ENCODE peak calls at places on chromosome 18, in eight cellular contexts. One of them, this sample, is unnamed.

GRCh38 chr18:48902023-48902855 is 48.5 kb downstream of the SMAD7 start:
- DNase-seq in lower leg skin: peak; percentile 38
- DNase-seq in ascending aorta: peak; percentile 98
- DNase-seq in prostate gland: peak; percentile 56
- DNase-seq in right atrium auricular region: peak; percentile 92
- DNase-seq in GM23338: no peak
- DNase-seq in epithelial cell of esophagus: peak; percentile 81
- DNase-seq in brain microvascular endothelial cell: peak; percentile 95
- DNase-seq in this sample: no peak

GRCh38 chr18:44758821-44759624 is 78.3 kb downstream of the SETBP1 start:
- DNase-seq in lower leg skin: no peak
- DNase-seq in ascending aorta: no peak
- DNase-seq in prostate gland: no peak
- DNase-seq in right atrium auricular region: no peak
- DNase-seq in GM23338: no peak
- DNase-seq in epithelial cell of esophagus: no peak
- DNase-seq in brain microvascular endothelial cell: no peak
- DNase-seq in this sample: no peak

GRCh38 chr18:59874166-59874565 is 25.6 kb upstream of the PMAIP1 start:
- DNase-seq in lower leg skin: no peak
- DNase-seq in ascending aorta: no peak
- DNase-seq in prostate gland: no peak
- DNase-seq in right atrium auricular region: no peak
- DNase-seq in GM23338: no peak
- DNase-seq in epithelial cell of esophagus: peak; percentile 73
- DNase-seq in brain microvascular endothelial cell: peak; percentile 92
- DNase-seq in this sample: no peak

GRCh38 chr18:75142677-75143076 is 66.3 kb downstream of the PTGR3 start:
- DNase-seq in lower leg skin: no peak
- DNase-seq in ascending aorta: peak; percentile 34
- DNase-seq in prostate gland: no peak
- DNase-seq in right atrium auricular region: peak; percentile 7
- DNase-seq in GM23338: no peak
- DNase-seq in epithelial cell of esophagus: no peak
- DNase-seq in brain microvascular endothelial cell: no peak
- DNase-seq in this sample: no peak

GRCh38 chr18:78902795-78903435 is 76.7 kb upstream of the SALL3 start:
- DNase-seq in lower leg skin: no peak
- DNase-seq in ascending aorta: no peak
- DNase-seq in prostate gland: no peak
- DNase-seq in right atrium auricular region: peak; percentile 47
- DNase-seq in GM23338: no peak
- DNase-seq in epithelial cell of esophagus: no peak
- DNase-seq in brain microvascular endothelial cell: no peak
- DNase-seq in this sample: no peak

GRCh38 chr18:65477450-65477849 is 273.4 kb upstream of the CDH7 start:
- DNase-seq in lower leg skin: no peak
- DNase-seq in ascending aorta: no peak
- DNase-seq in prostate gland: no peak
- DNase-seq in right atrium auricular region: no peak
- DNase-seq in GM23338: no peak
- DNase-seq in epithelial cell of esophagus: no peak
- DNase-seq in brain microvascular endothelial cell: no peak
- DNase-seq in this sample: no peak

GRCh38 chr18:50839996-50840395 is 20.2 kb upstream of the MRO start:
- DNase-seq in lower leg skin: no peak
- DNase-seq in ascending aorta: no peak
- DNase-seq in prostate gland: no peak
- DNase-seq in right atrium auricular region: no peak
- DNase-seq in GM23338: no peak
- DNase-seq in epithelial cell of esophagus: no peak
- DNase-seq in brain microvascular endothelial cell: no peak
- DNase-seq in this sample: no peak

GRCh38 chr18:79952457-79952995 is 1.1 kb upstream of the SLC66A2 start:
- DNase-seq in lower leg skin: no peak
- DNase-seq in ascending aorta: no peak
- DNase-seq in prostate gland: no peak
- DNase-seq in right atrium auricular region: no peak
- DNase-seq in GM23338: no peak
- DNase-seq in epithelial cell of esophagus: no peak
- DNase-seq in brain microvascular endothelial cell: no peak
- DNase-seq in this sample: no peak

GRCh38 chr18:39799010-39799409 is 2156.0 kb upstream of the PIK3C3 start:
- DNase-seq in lower leg skin: peak; percentile 42
- DNase-seq in ascending aorta: no peak
- DNase-seq in prostate gland: no peak
- DNase-seq in right atrium auricular region: no peak
- DNase-seq in GM23338: peak; percentile 51
- DNase-seq in epithelial cell of esophagus: peak; percentile 75
- DNase-seq in brain microvascular endothelial cell: no peak
- DNase-seq in this sample: no peak

GRCh38 chr18:41096504-41096903 is 858.5 kb upstream of the PIK3C3 start:
- DNase-seq in lower leg skin: no peak
- DNase-seq in ascending aorta: no peak
- DNase-seq in prostate gland: no peak
- DNase-seq in right atrium auricular region: no peak
- DNase-seq in GM23338: no peak
- DNase-seq in epithelial cell of esophagus: peak; percentile 65
- DNase-seq in brain microvascular endothelial cell: peak; percentile 22
- DNase-seq in this sample: no peak

GRCh38 chr18:79915161-79916127 is 36.0 kb downstream of the SLC66A2 start:
- DNase-seq in lower leg skin: no peak
- DNase-seq in ascending aorta: no peak
- DNase-seq in prostate gland: no peak
- DNase-seq in right atrium auricular region: peak; percentile 51
- DNase-seq in GM23338: peak; percentile 55
- DNase-seq in epithelial cell of esophagus: no peak
- DNase-seq in brain microvascular endothelial cell: no peak
- DNase-seq in this sample: no peak

GRCh38 chr18:75491361-75491760 is 63.9 kb upstream of the SMIM21 start:
- DNase-seq in lower leg skin: no peak
- DNase-seq in ascending aorta: no peak
- DNase-seq in prostate gland: no peak
- DNase-seq in right atrium auricular region: no peak
- DNase-seq in GM23338: no peak
- DNase-seq in epithelial cell of esophagus: no peak
- DNase-seq in brain microvascular endothelial cell: no peak
- DNase-seq in this sample: no peak

GRCh38 chr18:48018806-48019295 is 88.4 kb upstream of the SMAD2 start:
- DNase-seq in lower leg skin: no peak
- DNase-seq in ascending aorta: peak; percentile 35
- DNase-seq in prostate gland: no peak
- DNase-seq in right atrium auricular region: no peak
- DNase-seq in GM23338: no peak
- DNase-seq in epithelial cell of esophagus: peak; percentile 73
- DNase-seq in brain microvascular endothelial cell: no peak
- DNase-seq in this sample: no peak

GRCh38 chr18:12393998-12394397 is 13.7 kb upstream of the PRELID3A start:
- DNase-seq in lower leg skin: no peak
- DNase-seq in ascending aorta: peak; percentile 22
- DNase-seq in prostate gland: no peak
- DNase-seq in right atrium auricular region: no peak
- DNase-seq in GM23338: no peak
- DNase-seq in epithelial cell of esophagus: peak; percentile 50
- DNase-seq in brain microvascular endothelial cell: no peak
- DNase-seq in this sample: no peak

GRCh38 chr18:12393510-12393909 is 14.2 kb upstream of the PRELID3A start:
- DNase-seq in lower leg skin: no peak
- DNase-seq in ascending aorta: no peak
- DNase-seq in prostate gland: no peak
- DNase-seq in right atrium auricular region: no peak
- DNase-seq in GM23338: no peak
- DNase-seq in epithelial cell of esophagus: no peak
- DNase-seq in brain microvascular endothelial cell: no peak
- DNase-seq in this sample: no peak

GRCh38 chr18:12397254-12397653 is 10.5 kb upstream of the PRELID3A start:
- DNase-seq in lower leg skin: no peak
- DNase-seq in ascending aorta: no peak
- DNase-seq in prostate gland: no peak
- DNase-seq in right atrium auricular region: no peak
- DNase-seq in GM23338: no peak
- DNase-seq in epithelial cell of esophagus: no peak
- DNase-seq in brain microvascular endothelial cell: no peak
- DNase-seq in this sample: no peak

GRCh38 chr18:12391487-12392136 is 14.6 kb upstream of the AFG3L2 start:
- DNase-seq in lower leg skin: peak; percentile 43
- DNase-seq in ascending aorta: peak; percentile 75
- DNase-seq in prostate gland: peak; percentile 57
- DNase-seq in right atrium auricular region: no peak
- DNase-seq in GM23338: peak; percentile 73
- DNase-seq in epithelial cell of esophagus: peak; percentile 72
- DNase-seq in brain microvascular endothelial cell: peak; percentile 62
- DNase-seq in this sample: peak; percentile 52

GRCh38 chr18:12394428-12394827 is 13.3 kb upstream of the PRELID3A start:
- DNase-seq in lower leg skin: no peak
- DNase-seq in ascending aorta: no peak
- DNase-seq in prostate gland: no peak
- DNase-seq in right atrium auricular region: no peak
- DNase-seq in GM23338: peak; percentile 67
- DNase-seq in epithelial cell of esophagus: peak; percentile 29
- DNase-seq in brain microvascular endothelial cell: no peak
- DNase-seq in this sample: no peak
- TF ChIP-seq CTCF in lower leg skin: no peak
- TF ChIP-seq CTCF in ascending aorta: no peak
- TF ChIP-seq CTCF in prostate gland: no peak
- TF ChIP-seq CTCF in right atrium auricular region: no peak
- TF ChIP-seq CTCF in GM23338: peak; percentile 73
- TF ChIP-seq CTCF in epithelial cell of esophagus: peak; percentile 34
- TF ChIP-seq CTCF in brain microvascular endothelial cell: peak; percentile 70
- TF ChIP-seq CTCF in this sample: peak; percentile 32

GRCh38 chr18:32470713-32471633 is at the start of gene GAREM1:
- DNase-seq in lower leg skin: peak; percentile 94
- DNase-seq in ascending aorta: peak; percentile 97
- DNase-seq in prostate gland: peak; percentile 96
- DNase-seq in right atrium auricular region: peak; percentile 94
- DNase-seq in GM23338: peak; percentile 93
- DNase-seq in epithelial cell of esophagus: peak; percentile 99
- DNase-seq in brain microvascular endothelial cell: peak; percentile 97
- DNase-seq in this sample: peak; percentile 81

GRCh38 chr18:32468147-32468845 is 2.4 kb downstream of the GAREM1 start:
- DNase-seq in lower leg skin: no peak
- DNase-seq in ascending aorta: no peak
- DNase-seq in prostate gland: no peak
- DNase-seq in right atrium auricular region: no peak
- DNase-seq in GM23338: no peak
- DNase-seq in epithelial cell of esophagus: no peak
- DNase-seq in brain microvascular endothelial cell: no peak
- DNase-seq in this sample: no peak

GRCh38 chr18:32470136-32470712 is 458 bp downstream of the GAREM1 start:
- DNase-seq in lower leg skin: peak; percentile 26
- DNase-seq in ascending aorta: peak; percentile 73
- DNase-seq in prostate gland: peak; percentile 19
- DNase-seq in right atrium auricular region: no peak
- DNase-seq in GM23338: peak; percentile 38
- DNase-seq in epithelial cell of esophagus: peak; percentile 25
- DNase-seq in brain microvascular endothelial cell: peak; percentile 20
- DNase-seq in this sample: peak; percentile 33

GRCh38 chr18:32469691-32470131 is 971 bp downstream of the GAREM1 start:
- DNase-seq in lower leg skin: no peak
- DNase-seq in ascending aorta: no peak
- DNase-seq in prostate gland: no peak
- DNase-seq in right atrium auricular region: no peak
- DNase-seq in GM23338: no peak
- DNase-seq in epithelial cell of esophagus: peak; percentile 43
- DNase-seq in brain microvascular endothelial cell: no peak
- DNase-seq in this sample: no peak

DNA sequence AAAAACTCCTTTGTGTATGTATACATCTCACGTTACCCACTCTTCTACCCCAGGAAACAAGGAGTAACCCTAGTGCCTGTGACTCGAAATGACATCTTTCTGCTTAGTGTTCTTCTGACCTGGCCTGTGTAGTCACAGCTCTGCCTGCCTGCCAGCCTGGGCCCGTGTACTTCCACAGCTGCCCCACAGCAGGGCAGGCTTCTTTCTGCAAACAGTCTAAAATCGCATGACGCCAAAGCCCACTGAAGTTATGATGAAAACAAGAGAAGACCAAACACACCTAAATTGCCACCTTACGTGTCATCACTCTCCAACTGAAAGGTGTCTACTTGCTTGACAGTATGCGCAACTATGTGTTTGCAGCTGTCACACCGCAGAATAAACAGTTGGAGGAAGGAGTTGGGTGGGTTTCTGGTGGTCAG is 1.5 kb downstream of the GAREM1 start:
- DNase-seq in lower leg skin: no peak
- DNase-seq in ascending aorta: peak; percentile 74
- DNase-seq in prostate gland: peak; percentile 10
- DNase-seq in right atrium auricular region: no peak
- DNase-seq in GM23338: no peak
- DNase-seq in epithelial cell of esophagus: peak; percentile 54
- DNase-seq in brain microvascular endothelial cell: peak; percentile 18
- DNase-seq in this sample: no peak
- TF ChIP-seq CTCF in lower leg skin: no peak
- TF ChIP-seq CTCF in ascending aorta: peak; percentile 51
- TF ChIP-seq CTCF in prostate gland: peak; percentile 14
- TF ChIP-seq CTCF in right atrium auricular region: no peak
- TF ChIP-seq CTCF in GM23338: no peak
- TF ChIP-seq CTCF in epithelial cell of esophagus: peak; percentile 36
- TF ChIP-seq CTCF in brain microvascular endothelial cell: peak; percentile 55
- TF ChIP-seq CTCF in this sample: peak; percentile 34

DNA sequence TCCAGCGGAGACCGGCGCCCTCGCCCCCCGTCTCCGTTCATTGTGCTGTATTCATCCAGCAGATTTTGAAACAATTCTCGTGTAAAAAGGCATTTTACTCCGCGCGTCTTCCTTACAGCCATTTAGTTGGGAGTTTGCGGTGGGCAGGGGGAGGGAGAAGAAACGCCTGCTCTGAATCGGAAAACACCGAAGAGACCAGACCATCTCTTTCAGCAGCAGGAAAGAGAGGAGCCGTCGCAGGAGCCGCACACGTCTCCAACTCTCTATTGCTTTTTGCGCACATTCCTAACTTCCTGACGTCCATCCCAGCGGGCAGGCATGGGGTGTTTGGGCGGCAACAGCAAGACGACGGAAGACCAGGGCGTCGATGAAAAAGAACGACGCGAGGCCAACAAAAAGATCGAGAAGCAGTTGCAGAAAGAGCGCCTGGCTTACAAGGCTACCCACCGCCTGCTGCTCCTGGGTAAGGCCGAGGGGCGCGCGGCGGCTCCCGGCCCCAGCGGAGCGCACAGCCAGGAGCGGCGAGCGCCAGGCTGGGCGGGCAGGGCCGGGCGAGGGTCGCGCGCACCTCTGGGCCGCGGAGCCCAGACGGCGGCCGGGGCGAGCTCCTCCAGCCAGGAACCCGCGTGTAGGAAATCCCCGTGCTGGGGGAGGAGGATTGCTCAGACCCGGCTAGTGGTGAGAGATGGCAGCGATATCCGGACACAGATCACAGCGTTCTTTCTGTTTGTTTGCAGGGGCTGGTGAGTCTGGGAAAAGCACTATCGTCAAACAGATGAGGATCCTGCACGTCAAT is 63.2 kb downstream of the GNAL start:
- DNase-seq in lower leg skin: no peak
- DNase-seq in ascending aorta: no peak
- DNase-seq in prostate gland: no peak
- DNase-seq in right atrium auricular region: no peak
- DNase-seq in GM23338: peak; percentile 75
- DNase-seq in epithelial cell of esophagus: peak; percentile 27
- DNase-seq in brain microvascular endothelial cell: peak; percentile 36
- DNase-seq in this sample: peak; percentile 12
- TF ChIP-seq CTCF in lower leg skin: no peak
- TF ChIP-seq CTCF in ascending aorta: no peak
- TF ChIP-seq CTCF in prostate gland: no peak
- TF ChIP-seq CTCF in right atrium auricular region: no peak
- TF ChIP-seq CTCF in GM23338: no peak
- TF ChIP-seq CTCF in epithelial cell of esophagus: no peak
- TF ChIP-seq CTCF in brain microvascular endothelial cell: no peak
- TF ChIP-seq CTCF in this sample: no peak

GRCh38 chr18:63823516-63824219 is 48.5 kb downstream of the SERPINB7 start:
- DNase-seq in lower leg skin: no peak
- DNase-seq in ascending aorta: no peak
- DNase-seq in prostate gland: no peak
- DNase-seq in right atrium auricular region: no peak
- DNase-seq in GM23338: peak; percentile 70
- DNase-seq in epithelial cell of esophagus: peak; percentile 51
- DNase-seq in brain microvascular endothelial cell: peak; percentile 18
- DNase-seq in this sample: peak; percentile 9
- TF ChIP-seq CTCF in lower leg skin: no peak
- TF ChIP-seq CTCF in ascending aorta: no peak
- TF ChIP-seq CTCF in prostate gland: no peak
- TF ChIP-seq CTCF in right atrium auricular region: peak; percentile 28
- TF ChIP-seq CTCF in GM23338: peak; percentile 80
- TF ChIP-seq CTCF in epithelial cell of esophagus: no peak
- TF ChIP-seq CTCF in brain microvascular endothelial cell: peak; percentile 36
- TF ChIP-seq CTCF in this sample: peak; percentile 59

This sample was measured in neural crest cell.